ENCODE peak calls at places on chromosomes 2 and 18, in nine cellular contexts. J is neural progenitor cell; S is heart right ventricle; C is pancreas; D is uterus; E is colonic mucosa; G is suprapubic skin; I is CD8-positive, alpha-beta T cell; R is gastrocnemius medialis. Q is an unnamed sample.

GRCh38 chr2:218010116-218010837 is 7.5 kb upstream of the TNS1 start:
- DNase-seq in D (peak; percentile 76), I (no peak), R (no peak), J (peak; percentile 72), G (no peak), S (no peak), E (peak; percentile 39), C (peak; percentile 64), Q (peak; percentile 83)

GRCh38 chr2:230640540-230641011 is 72.1 kb upstream of the CAB39 start:
- DNase-seq in I (no peak), C (no peak), S (no peak), J (no peak), E (no peak), G (no peak), D (no peak), R (no peak), Q (no peak)

GRCh38 chr2:11933854-11934253 is 187.4 kb downstream of the LPIN1 start:
- DNase-seq in C (no peak), J (no peak), D (no peak), E (no peak), R (no peak), I (no peak), S (no peak), G (no peak), Q (no peak)

GRCh38 chr2:168184896-168185513 is 62.4 kb downstream of the STK39 start:
- DNase-seq in S (no peak), R (no peak), J (no peak), D (no peak), G (no peak), E (no peak), I (no peak), C (no peak), Q (no peak)

GRCh38 chr18:21096760-21097159 is 14.9 kb downstream of the ROCK1 start:
- DNase-seq in C (no peak), E (no peak), R (no peak), G (no peak), D (no peak), J (no peak), S (no peak), I (no peak), Q (no peak)

GRCh38 chr2:26172866-26173595 is at the start of gene GAREM2:
- DNase-seq in C (no peak), E (no peak), I (no peak), S (no peak), R (no peak), J (peak; percentile 78), D (no peak), G (no peak), Q (peak; percentile 83)

GRCh38 chr2:241799522-241800197 is 9.3 kb upstream of the NEU4 start:
- DNase-seq in I (no peak), C (peak; percentile 13), S (no peak), E (no peak), G (no peak), J (no peak), D (peak; percentile 9), R (no peak), Q (peak; percentile 42)

GRCh38 chr2:219469186-219469724 is 29.4 kb upstream of the GMPPA start:
- DNase-seq in R (no peak), E (no peak), I (peak; percentile 3), D (no peak), S (no peak), C (no peak), J (no peak), G (no peak), Q (no peak)

GRCh38 chr2:69961496-69961895 is at the start of gene ASPRV1:
- DNase-seq in G (no peak), D (no peak), S (no peak), C (no peak), E (no peak), R (no peak), I (no peak), J (no peak), Q (no peak)

GRCh38 chr2:216404010-216404618 is 8.2 kb upstream of the SMARCAL1 start:
- DNase-seq in G (no peak), J (peak; percentile 50), D (no peak), C (no peak), I (peak; percentile 35), S (peak; percentile 16), R (no peak), E (peak; percentile 57), Q (peak; percentile 72)

GRCh38 chr18:8858888-8859511 is 153.6 kb downstream of the MTCL1 start:
- DNase-seq in G (no peak), J (no peak), C (no peak), D (no peak), R (no peak), I (no peak), S (no peak), E (no peak), Q (no peak)

GRCh38 chr2:39834426-39834825 is 55.4 kb upstream of the THUMPD2 start:
- DNase-seq in S (no peak), D (no peak), J (no peak), R (no peak), E (no peak), C (no peak), G (no peak), I (no peak), Q (no peak)

DNA sequence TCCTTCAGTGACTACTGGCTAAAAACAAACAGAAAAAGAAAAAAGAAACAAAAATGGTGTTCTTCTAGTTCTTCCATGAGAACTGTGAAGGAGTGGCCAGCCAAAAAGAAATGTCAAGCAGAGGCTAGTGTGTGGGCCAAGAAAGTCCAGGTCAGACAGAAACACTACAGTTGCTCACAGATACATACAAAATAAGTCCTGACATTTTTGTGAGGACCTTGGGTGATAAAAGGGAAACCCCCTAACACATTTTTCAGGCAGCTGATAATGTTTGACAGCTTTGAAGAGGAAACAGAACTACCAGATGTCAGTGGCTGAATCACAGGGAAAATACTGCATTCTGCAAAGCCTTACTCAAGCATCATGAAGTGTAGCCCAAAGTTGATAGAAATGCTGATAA is 28.1 kb downstream of the ARHGAP25 start:
- DNase-seq in E (peak; percentile 5), D (no peak), G (no peak), S (no peak), C (no peak), J (no peak), R (no peak), I (no peak), Q (no peak)
- H3K4me1 ChIP-seq in E (no peaks in the 10 kb centered on the region), D (peaks cover 12% of the 10 kb centered on the region), G (peaks cover 38% of the 10 kb centered on the region), S (peaks cover 31% of the 10 kb centered on the region), C (no peaks in the 10 kb centered on the region), J (no peaks in the 10 kb centered on the region), R (no peaks in the 10 kb centered on the region), I (peaks cover 96% of the 10 kb centered on the region), Q (no peaks in the 10 kb centered on the region)

DNA sequence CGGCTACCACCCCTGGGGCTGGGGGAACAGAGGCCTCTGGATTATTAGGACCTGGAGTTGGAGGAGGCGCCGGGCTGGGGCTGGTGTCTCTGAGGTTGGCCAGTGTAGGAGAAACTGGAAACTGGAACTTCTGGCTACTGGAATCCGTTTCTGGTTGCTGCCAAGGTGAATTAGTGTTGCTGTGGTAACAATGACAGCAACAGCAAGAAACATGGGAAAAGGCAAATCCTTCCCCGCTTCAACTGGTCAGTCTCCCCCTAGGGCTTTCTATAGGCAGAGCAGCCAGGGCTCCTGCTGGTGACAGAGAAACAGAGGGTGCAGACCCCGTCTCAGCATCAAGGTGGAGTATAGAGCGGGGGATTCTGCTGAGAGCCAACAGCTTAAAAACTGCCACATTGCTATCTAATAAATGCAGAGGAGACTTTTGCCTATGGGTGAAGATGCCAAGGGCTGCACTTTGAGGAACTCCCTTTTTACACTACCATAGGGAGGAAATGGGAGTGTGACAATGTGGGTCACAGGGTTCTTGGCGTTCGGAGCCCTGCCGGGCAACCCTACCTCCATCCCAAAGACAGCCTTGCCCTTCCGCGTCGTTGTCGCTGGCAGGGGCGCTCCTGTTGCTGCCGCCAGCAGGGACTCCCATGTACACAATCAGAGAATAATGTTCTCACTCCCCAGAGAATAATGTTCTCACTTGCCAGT is 81.4 kb upstream of the CABLES1 start:
- DNase-seq in C (no peak), E (no peak), S (no peak), I (no peak), J (peak; percentile 78), D (no peak), G (no peak), R (no peak), Q (peak; percentile 89)
- TF ChIP-seq CTCF in C (no peak), E (no peak), S (no peak), I (no peak), J (peak; percentile 56), D (no peak), G (no peak), R (no peak), Q (peak; percentile 85)

DNA sequence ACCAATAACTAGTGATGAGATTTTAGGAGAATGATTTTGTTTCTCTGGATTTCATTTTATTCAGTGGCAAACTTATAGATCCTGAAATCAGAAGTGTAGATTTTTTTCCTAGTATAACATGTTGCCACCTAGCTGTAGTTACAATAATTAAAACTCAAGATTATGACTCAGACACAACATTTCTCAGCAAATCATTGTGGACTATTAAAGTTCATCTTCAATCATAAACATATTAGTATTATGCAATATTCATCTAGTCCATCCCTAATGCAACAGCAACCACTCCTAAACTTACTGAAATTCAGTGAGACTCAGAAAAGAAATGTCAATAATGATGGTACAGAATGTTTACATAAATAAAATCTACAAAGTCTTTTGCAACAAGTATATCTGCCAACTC is 51.3 kb downstream of the USP34 start:
- DNase-seq in C (no peak), R (no peak), G (no peak), S (no peak), E (no peak), J (no peak), D (no peak), I (no peak), Q (no peak)
- H3K4me1 ChIP-seq in C (peaks cover 19% of the 10 kb centered on the region), R (peaks cover 50% of the 10 kb centered on the region), G (peaks cover 16% of the 10 kb centered on the region), S (peaks cover 58% of the 10 kb centered on the region), E (no peaks in the 10 kb centered on the region), J (no peaks in the 10 kb centered on the region), D (peaks cover 5% of the 10 kb centered on the region), I (peaks cover 42% of the 10 kb centered on the region), Q (no peaks in the 10 kb centered on the region)

GRCh38 chr2:61538179-61538919 is at the start of gene XPO1:
- DNase-seq in J (peak; percentile 100), C (peak; percentile 100), I (peak; percentile 99), S (peak; percentile 100), G (peak; percentile 100), R (peak; percentile 99), E (peak; percentile 99), D (peak; percentile 99), Q (peak; percentile 100)
- TF ChIP-seq CTCF in J (no peak), C (no peak), I (no peak), S (no peak), G (no peak), R (no peak), E (no peak), D (no peak), Q (no peak)

GRCh38 chr2:159118859-159119510 is 150.5 kb downstream of the TANC1 start:
- DNase-seq in I (no peak), D (no peak), S (no peak), G (no peak), E (no peak), J (no peak), R (no peak), C (no peak), Q (no peak)

GRCh38 chr2:159117658-159118057 is 149.2 kb downstream of the TANC1 start:
- DNase-seq in E (no peak), C (no peak), R (no peak), J (no peak), D (no peak), G (no peak), S (no peak), I (no peak), Q (no peak)

GRCh38 chr2:159119652-159120257 is 151.3 kb downstream of the TANC1 start:
- DNase-seq in D (no peak), S (peak; percentile 53), E (no peak), I (no peak), J (no peak), R (no peak), C (no peak), G (no peak), Q (no peak)

GRCh38 chr2:159116922-159117321 is 148.5 kb downstream of the TANC1 start:
- DNase-seq in J (no peak), R (no peak), S (no peak), E (no peak), D (no peak), C (no peak), G (no peak), I (no peak), Q (peak; percentile 6)

GRCh38 chr2:159118115-159118858 is 149.8 kb downstream of the TANC1 start:
- DNase-seq in G (peak; percentile 90), I (peak; percentile 72), C (peak; percentile 76), S (peak; percentile 92), J (peak; percentile 89), D (peak; percentile 87), E (peak; percentile 92), R (peak; percentile 26), Q (peak; percentile 96)
- H3K4me1 ChIP-seq in G (peaks cover 27% of the 10 kb centered on the region), I (no peaks in the 10 kb centered on the region), C (no peaks in the 10 kb centered on the region), S (peaks cover 60% of the 10 kb centered on the region), J (no peaks in the 10 kb centered on the region), D (peaks cover 4% of the 10 kb centered on the region), E (peaks cover 4% of the 10 kb centered on the region), R (peaks cover 5% of the 10 kb centered on the region), Q (peaks cover 6% of the 10 kb centered on the region)

Q was measured in endodermal cell.